ENCODE peak calls at places on chromosomes 6 and 20, in six cellular contexts. Q is aorta; C is cardiac septum; U is T follicular helper cell; T is anterior cingulate cortex; D is central memory CD4-positive, alpha-beta T cell. R is an unnamed sample.
A peak's percentile ranks its signal among the peaks of the same experiment; 100 is the strongest.

GRCh38 chr6:29968130-29968529 is 25.8 kb downstream of the HLA-A start:
- DNase-seq in Q (no peak), C (no peak), U (no peak), T (no peak), D (no peak), R (no peak)

GRCh38 chr6:42088101-42088591 is 37.8 kb downstream of the TAF8 start:
- DNase-seq in Q (no peak), C (no peak), U (no peak), T (no peak), D (no peak), R (no peak)

GRCh38 chr20:47347661-47348462 is 8.6 kb downstream of the ZMYND8 start:
- DNase-seq in Q (no peak), C (no peak), U (no peak), T (no peak), D (no peak), R (no peak)

GRCh38 chr20:35883778-35884540 is 70.3 kb downstream of the SCAND1 start:
- DNase-seq in Q (peak; percentile 82), C (no peak), U (peak; percentile 37), T (peak; percentile 54), D (peak; percentile 35), R (peak; percentile 55)

GRCh38 chr6:73362358-73362757 is at the start of gene KHDC3L:
- DNase-seq in Q (no peak), C (no peak), U (no peak), T (no peak), D (no peak), R (no peak)

GRCh38 chr6:114648847-114649246 is 306.0 kb upstream of the HS3ST5 start:
- DNase-seq in Q (no peak), C (no peak), U (no peak), T (no peak), D (no peak), R (no peak)

GRCh38 chr6:133705071-133705470 is 183.8 kb upstream of the TCF21 start:
- DNase-seq in Q (no peak), C (no peak), U (no peak), T (no peak), D (no peak), R (no peak)

GRCh38 chr6:43898358-43899131 is 128.5 kb downstream of the VEGFA start:
- DNase-seq in Q (no peak), C (no peak), U (no peak), T (no peak), D (no peak), R (no peak)

GRCh38 chr6:109458774-109459531 is 3.4 kb upstream of the MICAL1 start:
- DNase-seq in Q (no peak), C (no peak), U (no peak), T (no peak), D (peak; percentile 65), R (peak; percentile 78)

GRCh38 chr6:42345696-42346416 is 105.9 kb downstream of the TRERF1 start:
- DNase-seq in Q (no peak), C (no peak), U (no peak), T (no peak), D (no peak), R (peak; percentile 79)

GRCh38 chr20:50728486-50728980 is 2.8 kb upstream of the PARD6B start:
- DNase-seq in Q (no peak), C (no peak), U (no peak), T (no peak), D (no peak), R (no peak)

GRCh38 chr6:170404036-170404435 is 97.5 kb downstream of the FAM120B start:
- DNase-seq in Q (no peak), C (no peak), U (no peak), T (peak; percentile 54), D (no peak), R (no peak)

GRCh38 chr6:24004062-24004461 is 122.0 kb upstream of the NRSN1 start:
- DNase-seq in Q (no peak), C (no peak), U (no peak), T (no peak), D (no peak), R (no peak)

GRCh38 chr6:107114872-107115694 is at the start of gene BEND3:
- DNase-seq in Q (no peak), C (peak; percentile 75), U (peak; percentile 22), T (peak; percentile 30), D (peak; percentile 34), R (peak; percentile 64)

GRCh38 chr6:38271081-38271480 is 368.6 kb downstream of the BTBD9 start:
- DNase-seq in Q (no peak), C (no peak), U (no peak), T (no peak), D (no peak), R (no peak)

GRCh38 chr6:135170849-135171248 is 10.3 kb upstream of the MYB start:
- DNase-seq in Q (no peak), C (no peak), U (no peak), T (no peak), D (no peak), R (no peak)

GRCh38 chr6:15841937-15842698 is 179.3 kb upstream of the DTNBP1 start:
- DNase-seq in Q (no peak), C (no peak), U (no peak), T (no peak), D (no peak), R (no peak)

GRCh38 chr6:74087898-74088297 is 391.9 kb downstream of the CD109 start:
- DNase-seq in Q (no peak), C (no peak), U (no peak), T (no peak), D (no peak), R (no peak)